ENCODE peak calls at places on chromosomes 12 and 14, in ten cellular contexts. C, A, K, J, O, T, Q, N, E and M are unnamed samples.

GRCh38 chr14:104665663-104666522 is 23.5 kb upstream of the INF2 start:
- DNase-seq in E (no peak), A (peak), K (peak), T (no peak), C (peak), N (no peak), Q (peak), O (peak), J (no peak), M (no peak)

GRCh38 chr14:32087173-32087861 is 10.2 kb downstream of the ARHGAP5 start:
- DNase-seq in J (peak), K (peak), Q (peak), T (no peak), O (no peak), N (no peak), C (no peak), A (no peak), E (no peak), M (no peak)

GRCh38 chr12:56338643-56339422 is at the start of gene IL23A:
- DNase-seq in N (no peak), T (no peak), J (no peak), C (peak), A (no peak), O (no peak), K (no peak), E (no peak), Q (peak), M (no peak)

GRCh38 chr12:31633464-31633863 is 26.0 kb upstream of the ETFBKMT start:
- DNase-seq in J (no peak), K (no peak), C (no peak), E (no peak), A (no peak), Q (no peak), N (no peak), T (no peak), O (no peak), M (no peak)

GRCh38 chr12:114902665-114903393 is 218.9 kb upstream of the TBX3 start:
- DNase-seq in C (no peak), Q (peak), K (no peak), N (no peak), T (no peak), O (no peak), E (no peak), A (no peak), J (peak), M (no peak)

GRCh38 chr12:53985358-53985899 is 483 bp downstream of the HOXC10 start:
- DNase-seq in K (no peak), J (no peak), N (no peak), E (no peak), T (no peak), Q (no peak), A (no peak), O (no peak), C (no peak), M (peak)

GRCh38 chr12:40854669-40855068 is 162.4 kb downstream of the CNTN1 start:
- DNase-seq in J (no peak), N (no peak), E (no peak), C (no peak), A (no peak), K (no peak), O (no peak), Q (no peak), T (no peak), M (no peak)

GRCh38 chr12:1629338-1630080 is 478 bp downstream of the WNT5B start:
- DNase-seq in A (no peak), K (peak), E (no peak), C (peak), O (peak), N (no peak), J (no peak), Q (no peak), T (peak), M (peak)

GRCh38 chr12:99852666-99853065 is 132.1 kb downstream of the ANKS1B start:
- DNase-seq in Q (no peak), J (no peak), O (no peak), K (no peak), C (no peak), N (no peak), T (no peak), E (no peak), A (no peak), M (no peak)

GRCh38 chr14:52974406-52974805 is 23.6 kb upstream of the FERMT2 start:
- DNase-seq in E (no peak), C (no peak), K (no peak), A (no peak), T (no peak), N (no peak), J (no peak), O (no peak), Q (peak), M (no peak)

GRCh38 chr14:72142328-72142727 is 210.1 kb downstream of the RGS6 start:
- DNase-seq in A (no peak), E (no peak), Q (no peak), K (no peak), N (no peak), J (no peak), C (no peak), T (no peak), O (no peak), M (no peak)

GRCh38 chr14:103546651-103547454 is 15.6 kb downstream of the BAG5 start:
- DNase-seq in N (no peak), T (peak), J (peak), C (peak), O (peak), Q (peak), A (peak), K (no peak), E (peak), M (peak)

GRCh38 chr12:116125981-116126566 is 151.4 kb downstream of the MED13L start:
- DNase-seq in T (no peak), K (no peak), A (no peak), J (no peak), C (no peak), N (no peak), E (no peak), Q (no peak), O (no peak), M (no peak)

GRCh38 chr14:54929556-54929955 is 26.9 kb upstream of the GCH1 start:
- DNase-seq in C (no peak), K (no peak), O (no peak), Q (no peak), T (no peak), A (no peak), N (no peak), E (no peak), J (no peak), M (no peak)

GRCh38 chr14:70631948-70632347 is 9.8 kb upstream of the TTC9 start:
- DNase-seq in E (no peak), N (no peak), C (no peak), K (no peak), T (no peak), J (no peak), A (no peak), Q (no peak), O (no peak), M (no peak)

DNA sequence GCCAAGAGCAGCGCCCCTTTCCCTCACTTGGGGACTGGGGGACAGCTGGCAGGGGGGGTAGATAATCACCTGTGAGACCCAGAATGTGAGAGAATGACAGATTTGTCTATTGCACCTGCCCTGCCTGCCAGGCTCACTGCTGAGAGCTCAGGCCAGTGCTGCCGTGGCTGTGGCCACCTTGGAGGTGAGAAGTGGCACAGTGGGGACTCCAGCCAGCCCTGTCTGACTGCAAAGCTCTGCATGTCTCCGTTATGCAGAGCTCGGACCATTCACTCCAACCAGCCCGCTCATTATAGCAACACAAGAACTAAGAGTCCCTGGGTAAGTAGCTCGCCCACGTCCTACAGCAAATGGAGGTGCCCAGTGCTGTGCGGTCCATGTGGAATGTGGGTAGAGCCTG is 88.8 kb downstream of the DICER1 start:
- DNase-seq in T (no peak), C (no peak), K (no peak), N (no peak), J (no peak), E (no peak), O (no peak), A (peak), Q (no peak), M (no peak)
- H3K27ac ChIP-seq in T (no peak), C (no peak), K (no peak), N (no peak), J (no peak), E (no peak), O (no peak), A (no peak), Q (no peak), M (no peak)

DNA sequence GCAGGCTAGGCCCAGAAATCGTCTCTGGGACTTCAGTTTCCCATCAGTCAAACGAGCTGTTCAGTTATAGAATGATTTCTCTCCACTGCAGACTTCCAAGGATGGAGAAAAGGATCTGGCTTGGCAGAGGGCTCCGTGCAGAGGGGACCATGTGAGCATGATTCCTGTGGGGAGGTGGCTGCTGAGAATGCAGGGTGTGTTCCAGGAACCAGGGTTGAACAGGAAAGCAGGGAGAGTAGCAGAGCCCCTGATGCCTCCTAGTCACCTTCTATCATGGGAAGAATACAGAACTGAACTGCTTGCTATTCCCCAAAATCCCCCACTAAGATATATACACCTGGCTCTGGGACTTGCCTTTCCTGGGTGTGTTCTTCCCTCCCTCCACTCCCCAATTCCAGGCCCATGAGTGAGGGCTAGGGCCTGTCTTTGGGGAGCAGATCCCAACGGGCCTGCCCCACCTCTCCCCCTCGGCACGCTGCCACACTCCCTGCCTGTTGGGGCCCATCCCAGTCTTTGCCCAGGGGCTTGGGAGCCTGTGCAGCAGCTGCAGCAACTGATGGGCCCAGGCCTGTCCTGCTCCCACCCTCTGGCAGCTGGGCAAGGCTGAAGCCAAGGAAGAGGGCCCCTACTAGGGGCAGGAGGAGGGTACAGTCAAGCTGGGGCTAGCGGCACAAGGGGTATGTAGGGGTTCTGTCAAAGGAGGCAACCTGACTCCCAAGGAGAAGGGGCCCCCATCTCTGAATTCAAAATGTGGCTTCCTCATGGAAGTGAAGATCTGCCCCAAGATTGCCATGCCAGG is 3.3 kb downstream of the AJUBA start:
- DNase-seq in O (peak), Q (peak), A (no peak), N (no peak), J (no peak), K (no peak), C (no peak), T (no peak), E (peak), M (no peak)
- H3K27ac ChIP-seq in O (no peak), Q (peak), A (peak), N (peak), J (no peak), K (peak), C (peak), T (peak), E (peak), M (no peak)

GRCh38 chr14:91402278-91403068 is 15.1 kb downstream of the CCDC88C start:
- DNase-seq in C (peak), N (no peak), O (peak), T (no peak), K (no peak), E (peak), J (peak), Q (no peak), A (no peak), M (no peak)

GRCh38 chr14:91399868-91400640 is 17.6 kb downstream of the CCDC88C start:
- DNase-seq in J (no peak), O (peak), A (no peak), K (no peak), E (peak), Q (no peak), C (peak), T (no peak), N (no peak), M (no peak)

GRCh38 chr14:91401751-91402150 is 15.9 kb downstream of the CCDC88C start:
- DNase-seq in K (no peak), E (no peak), A (no peak), T (no peak), Q (no peak), O (no peak), J (no peak), C (no peak), N (no peak), M (no peak)

GRCh38 chr14:91398707-91399106 is 18.9 kb downstream of the CCDC88C start:
- DNase-seq in C (no peak), Q (no peak), O (no peak), N (no peak), E (no peak), T (no peak), A (no peak), J (no peak), K (no peak), M (no peak)

DNA sequence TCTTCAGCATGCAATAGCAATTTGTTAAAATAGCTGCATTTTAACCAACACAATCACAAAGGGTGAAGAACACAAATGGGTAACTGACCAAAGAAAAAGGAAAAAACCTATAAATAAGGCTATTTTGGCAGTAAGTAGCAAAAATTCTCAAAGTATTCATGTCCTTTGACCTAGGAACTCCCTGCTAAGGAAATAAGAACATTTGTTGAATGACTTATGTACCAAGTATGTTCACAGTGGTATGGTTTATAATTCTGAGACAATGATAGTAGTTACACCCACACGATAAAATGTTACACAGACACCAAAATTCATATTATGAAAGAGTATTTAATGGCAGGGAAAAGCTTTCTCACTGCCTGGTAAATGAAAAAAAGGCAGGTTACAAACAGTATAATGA is 16.9 kb downstream of the CCDC88C start:
- DNase-seq in O (no peak), C (no peak), A (no peak), J (no peak), K (no peak), T (no peak), N (no peak), E (no peak), Q (peak), M (no peak)
- H3K27ac ChIP-seq in O (peak), C (peak), A (no peak), J (no peak), K (no peak), T (no peak), N (peak), E (peak), Q (no peak), M (peak)

GRCh38 chr14:96699666-96700065 is 97.5 kb upstream of the VRK1 start:
- DNase-seq in O (no peak), T (no peak), E (no peak), C (no peak), Q (no peak), N (no peak), A (no peak), K (no peak), J (no peak), M (no peak)
- H3K27ac ChIP-seq in O (no peak), T (no peak), E (no peak), C (no peak), Q (no peak), N (no peak), A (no peak), K (no peak), J (no peak), M (no peak)

GRCh38 chr14:91835197-91835919 is 32.0 kb downstream of the TC2N start:
- DNase-seq in Q (no peak), C (peak), T (peak), O (peak), A (no peak), E (peak), K (no peak), N (no peak), J (no peak), M (no peak)
- H3K27ac ChIP-seq in Q (no peak), C (peak), T (no peak), O (peak), A (peak), E (peak), K (no peak), N (no peak), J (no peak), M (no peak)

GRCh38 chr12:110658882-110659281 is 30.0 kb downstream of the HVCN1 start:
- DNase-seq in J (no peak), N (no peak), Q (no peak), E (no peak), A (no peak), C (no peak), K (no peak), O (no peak), T (no peak), M (no peak)
- H3K27ac ChIP-seq in J (no peak), N (no peak), Q (no peak), E (no peak), A (no peak), C (no peak), K (no peak), O (no peak), T (no peak), M (no peak)